ENCODE peak calls at places on chromosomes 4 and X, in six cellular contexts. E is A172, J is GM13976, I is AG04449, W is activated T-cell treated with anti-CD3 and anti-CD28 coated beads for 24 hours, H is AG08395. M is an unnamed sample.

GRCh38 chr4:180675368-180675675 is 1567.9 kb upstream of the TENM3 start:
- DNase-seq in J (no peak), I (no peak), W (no peak), E (no peak), H (no peak), M (no peak)

GRCh38 chrX:104310657-104311056 is 55.9 kb upstream of the ESX1 start:
- DNase-seq in I (no peak), H (no peak), J (no peak), E (no peak), W (no peak), M (no peak)

GRCh38 chr4:3851881-3852280 is 85.7 kb downstream of the ADRA2C start:
- DNase-seq in W (no peak), J (no peak), I (no peak), E (no peak), H (no peak), M (no peak)

GRCh38 chr4:64784125-64784524 is 374.9 kb upstream of the TECRL start:
- DNase-seq in I (no peak), J (no peak), W (no peak), H (no peak), E (no peak), M (no peak)

GRCh38 chr4:1192091-1192492 is 19.7 kb upstream of the SPON2 start:
- DNase-seq in I (peak), H (peak), E (peak), W (no peak), J (no peak), M (no peak)

GRCh38 chr4:177802149-177802548 is 359.9 kb upstream of the AGA start:
- DNase-seq in I (no peak), J (no peak), W (no peak), E (no peak), H (no peak), M (no peak)

GRCh38 chrX:10085223-10085622 is 71.6 kb upstream of the CLCN4 start:
- DNase-seq in I (no peak), E (peak), J (no peak), W (no peak), H (no peak), M (no peak)

GRCh38 chr4:11152684-11153083 is 276.0 kb downstream of the HS3ST1 start:
- DNase-seq in W (no peak), E (no peak), J (no peak), H (no peak), I (no peak), M (no peak)

GRCh38 chr4:24032371-24032989 is 142.6 kb upstream of the PPARGC1A start:
- DNase-seq in E (peak), W (no peak), J (no peak), I (no peak), H (peak), M (no peak)

GRCh38 chrX:16892504-16893362 is 22.6 kb upstream of the RBBP7 start:
- DNase-seq in E (peak), W (peak), H (peak), I (no peak), J (peak), M (no peak)

GRCh38 chr4:143234153-143234552 is 49.4 kb downstream of the USP38 start:
- DNase-seq in E (no peak), W (no peak), J (no peak), H (no peak), I (no peak), M (no peak)

GRCh38 chrX:128992107-128992971 is 531.0 kb downstream of the SMARCA1 start:
- DNase-seq in H (no peak), I (no peak), J (no peak), W (no peak), E (no peak), M (no peak)

GRCh38 chr4:36243355-36244256 is 708 bp downstream of the ARAP2 start:
- DNase-seq in E (peak), W (peak), J (no peak), I (no peak), H (no peak), M (no peak)

GRCh38 chr4:149951501-149951900 is 126.7 kb upstream of the DCLK2 start:
- DNase-seq in E (no peak), W (no peak), I (no peak), H (no peak), J (no peak), M (no peak)

GRCh38 chrX:85309717-85310116 is 65.9 kb downstream of the ZNF711 start:
- DNase-seq in I (no peak), J (no peak), W (no peak), H (no peak), E (no peak), M (no peak)

GRCh38 chrX:46310815-46311497 is 234.3 kb downstream of the ZNF674 start:
- DNase-seq in E (no peak), W (no peak), H (peak), J (no peak), I (no peak), M (no peak)

GRCh38 chr4:128776794-128777216 is 32.7 kb upstream of the JADE1 start:
- DNase-seq in H (peak), I (peak), E (peak), J (no peak), W (no peak), M (no peak)

GRCh38 chr4:174071591-174071990 is 211.9 kb downstream of the FBXO8 start:
- DNase-seq in W (no peak), H (no peak), I (no peak), J (no peak), E (no peak), M (no peak)

GRCh38 chr4:70892086-70892769 is 9.9 kb upstream of the MOB1B start:
- DNase-seq in H (no peak), E (no peak), I (no peak), J (no peak), W (no peak), M (peak)

GRCh38 chr4:107896158-107896645 is 35.1 kb upstream of the CYP2U1 start:
- DNase-seq in I (peak), H (peak), J (no peak), W (no peak), E (peak), M (no peak)

GRCh38 chrX:135170877-135171519 is at the start of gene CT55:
- DNase-seq in H (no peak), W (no peak), E (no peak), I (no peak), J (no peak), M (no peak)

GRCh38 chr4:142043509-142043908 is 407.1 kb downstream of the IL15 start:
- DNase-seq in W (no peak), I (no peak), E (peak), J (no peak), H (peak), M (no peak)

GRCh38 chr4:118811008-118811764 is 24.7 kb downstream of the SEC24D start:
- DNase-seq in I (peak), H (peak), J (no peak), E (no peak), W (no peak), M (no peak)

GRCh38 chr4:86549163-86549788 is 44.8 kb upstream of the PTPN13 start:
- DNase-seq in H (no peak), E (peak), W (no peak), I (no peak), J (no peak), M (no peak)

GRCh38 chr4:10701702-10702460 is 17.3 kb upstream of the CLNK start:
- DNase-seq in I (no peak), E (no peak), H (no peak), J (no peak), W (no peak), M (no peak)

GRCh38 chr4:44791842-44792241 is 65.5 kb upstream of the GNPDA2 start:
- DNase-seq in E (no peak), W (no peak), I (no peak), J (no peak), H (no peak), M (no peak)

GRCh38 chr4:3442959-3443749 is 1.4 kb downstream of the HGFAC start:
- DNase-seq in I (no peak), J (peak), E (no peak), H (peak), W (peak), M (no peak)

GRCh38 chrX:36445576-36445975 is 526.0 kb downstream of the CFAP47 start:
- DNase-seq in E (no peak), H (no peak), W (no peak), I (no peak), J (no peak), M (no peak)